ENCODE peak calls at places on chromosomes 1 and 21, in eight cellular contexts. R is hepatocyte, L is GM23338, H is SK-N-SH, K is HCT116, M is neural progenitor cell, P is MM.1S, D is PC-3. G is an unnamed sample.

GRCh38 chr1:182672487-182672836 is 11.9 kb downstream of the RGS8 start:
- DNase-seq in M (no peak), R (no peak), P (no peak), D (no peak), K (no peak), H (no peak), L (no peak), G (no peak)

GRCh38 chr1:56703747-56704146 is 58.6 kb downstream of the PRKAA2 start:
- DNase-seq in D (no peak), K (no peak), L (no peak), H (no peak), P (no peak), M (no peak), R (no peak), G (no peak)

GRCh38 chr1:14915356-14916054 is 238.0 kb upstream of the TMEM51 start:
- DNase-seq in H (peak; percentile 84), P (peak; percentile 46), R (peak; percentile 66), D (peak; percentile 51), L (peak; percentile 74), M (peak; percentile 72), K (peak; percentile 28), G (peak; percentile 58)

GRCh38 chr1:167186198-167186750 is 34.4 kb upstream of the POU2F1 start:
- DNase-seq in H (no peak), P (no peak), K (no peak), R (no peak), M (no peak), D (no peak), L (no peak), G (no peak)

GRCh38 chr21:36629061-36629460 is 69.9 kb upstream of the SIM2 start:
- DNase-seq in M (no peak), P (no peak), H (no peak), R (no peak), L (no peak), D (no peak), K (no peak), G (no peak)

GRCh38 chr1:91226741-91227140 is 177.9 kb downstream of the HFM1 start:
- DNase-seq in P (no peak), K (no peak), D (peak; percentile 70), H (no peak), M (no peak), R (no peak), L (peak; percentile 40), G (no peak)

GRCh38 chr1:112925015-112925414 is 31.0 kb downstream of the SLC16A1 start:
- DNase-seq in H (no peak), K (no peak), M (no peak), R (no peak), L (peak; percentile 36), P (no peak), D (no peak), G (no peak)

GRCh38 chr1:40593449-40594186 is 62.2 kb downstream of the ZNF684 start:
- DNase-seq in R (no peak), D (no peak), K (no peak), P (no peak), M (no peak), L (no peak), H (no peak), G (no peak)

GRCh38 chr21:26843912-26844257 is 1.3 kb downstream of the ADAMTS1 start:
- DNase-seq in K (no peak), D (peak; percentile 55), R (peak; percentile 39), P (peak; percentile 11), L (peak; percentile 30), M (peak; percentile 42), H (no peak), G (no peak)

GRCh38 chr21:41674433-41674832 is 92.4 kb downstream of the RIPK4 start:
- DNase-seq in D (no peak), K (no peak), M (no peak), L (no peak), P (no peak), H (no peak), R (no peak), G (no peak)

GRCh38 chr1:203402609-203403337 is 51.9 kb upstream of the FMOD start:
- DNase-seq in M (no peak), L (no peak), P (no peak), H (no peak), K (no peak), R (no peak), D (no peak), G (peak; percentile 33)

GRCh38 chr21:32674731-32675130 is 53.1 kb downstream of the SYNJ1 start:
- DNase-seq in K (no peak), M (no peak), P (peak; percentile 29), D (no peak), R (no peak), L (no peak), H (no peak), G (no peak)

GRCh38 chr1:23796466-23797271 is 3.9 kb downstream of the GALE start:
- DNase-seq in L (peak; percentile 57), P (no peak), M (no peak), D (no peak), R (no peak), H (no peak), K (no peak), G (no peak)

GRCh38 chr1:70205076-70205436 is 323 bp downstream of the LRRC40 start:
- DNase-seq in P (no peak), M (no peak), L (no peak), K (no peak), D (no peak), R (no peak), H (no peak), G (no peak)

GRCh38 chr1:212975607-212975918 is 25.2 kb downstream of the VASH2 start:
- DNase-seq in H (no peak), D (no peak), K (no peak), R (no peak), L (no peak), P (no peak), M (no peak), G (no peak)

GRCh38 chr1:201791775-201792166 is 37.2 kb upstream of the IPO9 start:
- DNase-seq in R (peak; percentile 14), M (no peak), P (no peak), H (peak; percentile 38), L (no peak), K (no peak), D (no peak), G (no peak)
- TF ChIP-seq EZH2phosphoT487 in R (no peak), M (no peak), P (no peak), H (no peak), L (no peak), K (no peak), D (no peak), G (no peak)

GRCh38 chr1:9307303-9307702 is 14.6 kb downstream of the SPSB1 start:
- DNase-seq in R (no peak), D (no peak), M (no peak), L (no peak), K (no peak), H (peak; percentile 73), P (no peak), G (no peak)

GRCh38 chr1:9306006-9306405 is 13.3 kb downstream of the SPSB1 start:
- DNase-seq in R (no peak), M (no peak), H (no peak), K (no peak), L (no peak), D (no peak), P (no peak), G (no peak)

GRCh38 chr1:9303916-9304315 is 11.2 kb downstream of the SPSB1 start:
- DNase-seq in K (no peak), L (no peak), R (no peak), M (no peak), P (no peak), H (no peak), D (no peak), G (no peak)

GRCh38 chr1:9302745-9303524 is 10.2 kb downstream of the SPSB1 start:
- DNase-seq in L (no peak), M (no peak), H (no peak), K (peak; percentile 75), R (peak; percentile 68), P (no peak), D (peak; percentile 91), G (peak; percentile 42)

DNA sequence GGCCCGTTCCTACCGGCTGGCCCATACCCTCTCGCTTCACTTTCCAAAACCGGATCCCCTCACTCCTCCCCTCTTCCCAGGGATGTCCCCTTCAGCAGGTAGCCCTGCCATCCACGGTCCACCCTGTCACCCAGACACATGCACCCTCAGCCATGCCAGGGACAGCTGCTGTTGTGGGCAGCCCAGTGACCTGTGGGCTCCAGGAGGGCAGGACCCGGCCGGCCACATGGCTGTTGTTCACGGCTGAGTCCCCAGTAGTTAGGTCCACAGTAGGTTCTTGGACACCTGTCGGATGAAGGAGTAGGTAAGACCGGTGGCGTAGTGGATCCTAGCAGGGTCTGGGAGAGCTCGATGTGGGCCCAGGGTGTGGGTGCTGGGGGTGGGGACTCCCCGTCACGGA is 12.5 kb downstream of the SPSB1 start:
- DNase-seq in R (no peak), L (no peak), K (no peak), P (no peak), H (no peak), M (no peak), D (no peak), G (no peak)
- H3K79me2 ChIP-seq in R (peaks cover 98% of the 10 kb centered on the region), L (no peaks in the 10 kb centered on the region), K (peaks cover 79% of the 10 kb centered on the region), P (peaks cover 13% of the 10 kb centered on the region), H (peaks cover 69% of the 10 kb centered on the region), M (no peaks in the 10 kb centered on the region), D (peaks cover 100% of the 10 kb centered on the region), G (peaks cover 6% of the 10 kb centered on the region)

DNA sequence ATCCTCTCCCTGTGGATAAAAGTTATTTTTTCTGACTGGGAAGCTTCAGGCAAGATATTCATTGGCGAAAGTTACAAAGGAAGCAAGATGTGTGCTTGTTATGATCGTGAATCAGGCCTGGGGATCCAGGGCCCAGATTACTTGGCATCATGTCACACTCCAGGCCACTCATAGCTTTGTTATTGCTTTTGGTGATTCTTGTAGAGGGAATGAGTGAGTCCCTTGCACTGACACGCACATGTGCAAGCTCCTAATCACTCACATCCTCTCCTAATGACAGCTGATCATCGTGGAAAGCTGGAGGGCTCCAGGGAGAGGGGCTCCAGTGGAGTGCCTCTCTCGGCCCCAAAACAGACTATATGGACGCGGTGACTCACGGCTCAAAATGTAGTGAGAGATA is 481.0 kb upstream of the USP24 start:
- DNase-seq in L (no peak), K (no peak), D (peak; percentile 66), M (no peak), P (no peak), H (no peak), R (no peak), G (no peak)
- TF ChIP-seq CTCF in L (no peak), K (no peak), D (no peak), M (no peak), P (no peak), H (no peak), R (no peak), G (no peak)

GRCh38 chr1:22320703-22321344 is 130.8 kb upstream of the ZBTB40 start:
- DNase-seq in L (no peak), D (no peak), P (no peak), K (no peak), M (no peak), R (no peak), H (no peak), G (no peak)

GRCh38 chr1:22323141-22323845 is 128.4 kb upstream of the ZBTB40 start:
- DNase-seq in H (no peak), D (no peak), M (no peak), P (no peak), K (no peak), L (no peak), R (no peak), G (no peak)

GRCh38 chr1:22323846-22324504 is 127.7 kb upstream of the ZBTB40 start:
- DNase-seq in D (no peak), P (no peak), H (peak; percentile 65), K (no peak), M (no peak), L (no peak), R (no peak), G (no peak)

GRCh38 chr1:22319608-22320007 is 132.0 kb upstream of the ZBTB40 start:
- DNase-seq in H (no peak), R (no peak), L (no peak), D (no peak), M (no peak), P (no peak), K (no peak), G (no peak)

GRCh38 chr1:22321917-22322316 is 129.7 kb upstream of the ZBTB40 start:
- DNase-seq in M (no peak), L (no peak), K (no peak), R (no peak), D (no peak), H (no peak), P (no peak), G (no peak)
- TF ChIP-seq EZH2phosphoT487 in M (no peak), L (no peak), K (no peak), R (no peak), D (no peak), H (no peak), P (no peak), G (no peak)

G was measured in OCI-LY7.